ENCODE peak calls at places on chromosomes 3 and 15, in four cellular contexts. F is K562, E is breast epithelium, N is tibial artery. G is an unnamed sample.
A peak's percentile ranks its signal among the peaks of the same experiment; 100 is the strongest.

GRCh38 chr3:122603056-122603455 is 25.6 kb downstream of the PARP15 start:
- DNase-seq in F (no peak), E (no peak), N (no peak), G (no peak)

GRCh38 chr3:108051005-108051404 is 39.8 kb downstream of the CD47 start:
- DNase-seq in F (no peak), E (no peak), N (no peak), G (no peak)

GRCh38 chr3:171745577-171746319 is 64.5 kb downstream of the PLD1 start:
- DNase-seq in F (no peak), E (no peak), N (no peak), G (no peak)

GRCh38 chr3:106965286-106965685 is 412.0 kb upstream of the CCDC54 start:
- DNase-seq in F (no peak), E (no peak), N (no peak), G (no peak)

GRCh38 chr15:38758001-38758400 is 193.4 kb upstream of the RASGRP1 start:
- DNase-seq in F (no peak), E (no peak), N (no peak), G (no peak)

GRCh38 chr3:49164983-49165720 is 979 bp downstream of the CCDC71 start:
- DNase-seq in F (peak; percentile 28), E (no peak), N (no peak), G (no peak)

GRCh38 chr15:100733786-100734185 is 131.4 kb downstream of the ASB7 start:
- DNase-seq in F (no peak), E (no peak), N (no peak), G (no peak)

GRCh38 chr3:64214002-64214696 is 11.1 kb downstream of the PRICKLE2 start:
- DNase-seq in F (no peak), E (peak; percentile 57), N (peak; percentile 85), G (peak; percentile 80)

GRCh38 chr15:69996842-69997478 is 100.8 kb downstream of the TLE3 start:
- DNase-seq in F (no peak), E (peak; percentile 57), N (no peak), G (no peak)

GRCh38 chr3:69392850-69393249 is 7.0 kb upstream of the FRMD4B start:
- DNase-seq in F (no peak), E (no peak), N (no peak), G (no peak)

GRCh38 chr15:94231728-94232086 is 346 bp downstream of the MCTP2 start:
- DNase-seq in F (no peak), E (no peak), N (no peak), G (no peak)

GRCh38 chr3:42674151-42674550 is 11.2 kb upstream of the KLHL40 start:
- DNase-seq in F (no peak), E (no peak), N (no peak), G (no peak)

GRCh38 chr3:193828477-193828876 is 235.5 kb downstream of the OPA1 start:
- DNase-seq in F (no peak), E (peak; percentile 69), N (no peak), G (no peak)

GRCh38 chr3:173403376-173403775 is 5.8 kb downstream of the NLGN1 start:
- DNase-seq in F (no peak), E (no peak), N (no peak), G (no peak)

GRCh38 chr15:90691982-90692773 is 25.0 kb upstream of the BLM start:
- DNase-seq in F (no peak), E (no peak), N (no peak), G (no peak)

GRCh38 chr15:61186905-61187865 is 41.9 kb downstream of the RORA start:
- DNase-seq in F (no peak), E (no peak), N (no peak), G (peak; percentile 63)

GRCh38 chr15:67329984-67330733 is 75.6 kb downstream of the IQCH start:
- DNase-seq in F (no peak), E (no peak), N (no peak), G (no peak)

GRCh38 chr3:165523801-165524200 is 313.4 kb downstream of the BCHE start:
- DNase-seq in F (no peak), E (no peak), N (no peak), G (no peak)

GRCh38 chr3:195007794-195008193 is 263.2 kb downstream of the XXYLT1 start:
- DNase-seq in F (no peak), E (no peak), N (no peak), G (no peak)

GRCh38 chr15:38745136-38745535 is 180.5 kb upstream of the RASGRP1 start:
- DNase-seq in F (no peak), E (no peak), N (no peak), G (no peak)

GRCh38 chr3:134817297-134817696 is 22.2 kb downstream of the EPHB1 start:
- DNase-seq in F (no peak), E (no peak), N (no peak), G (no peak)

GRCh38 chr15:63491116-63491817 is 13.1 kb upstream of the USP3 start:
- DNase-seq in F (no peak), E (no peak), N (no peak), G (no peak)

GRCh38 chr15:63490345-63491034 is 13.9 kb upstream of the USP3 start:
- DNase-seq in F (no peak), E (no peak), N (no peak), G (no peak)

GRCh38 chr15:63489352-63489751 is 15.0 kb upstream of the USP3 start:
- DNase-seq in F (no peak), E (no peak), N (no peak), G (no peak)

GRCh38 chr15:63487076-63487757 is 17.2 kb upstream of the USP3 start:
- DNase-seq in F (peak; percentile 89), E (peak; percentile 90), N (peak; percentile 93), G (peak; percentile 88)

GRCh38 chr15:63488432-63488910 is 15.9 kb upstream of the USP3 start:
- DNase-seq in F (no peak), E (no peak), N (no peak), G (no peak)
- H3K4me1 ChIP-seq in F (peaks cover 4% of the 10 kb centered on the region), E (no peaks in the 10 kb centered on the region), N (no peaks in the 10 kb centered on the region), G (no peaks in the 10 kb centered on the region)

DNA sequence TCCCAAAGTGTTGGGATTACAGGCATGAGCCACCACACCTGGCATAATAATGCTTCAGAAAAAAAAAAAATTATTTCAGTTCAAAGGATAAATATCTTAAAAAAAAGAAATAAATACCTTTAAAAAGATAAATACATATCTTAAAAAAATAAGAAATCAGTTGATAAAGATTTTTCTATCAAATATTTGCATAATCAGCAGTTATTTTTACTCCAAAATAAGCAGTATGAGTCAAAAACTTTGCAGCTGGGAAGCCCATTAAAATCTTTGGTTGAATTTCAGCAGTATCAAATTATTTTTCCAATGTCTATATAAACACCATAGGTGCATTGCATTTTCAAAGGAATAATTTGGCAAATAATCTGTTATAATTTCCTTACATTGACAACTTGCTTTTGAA is 202.5 kb downstream of the KBTBD8 start:
- DNase-seq in F (no peak), E (no peak), N (no peak), G (no peak)
- H3K4me1 ChIP-seq in F (no peaks in the 10 kb centered on the region), E (no peaks in the 10 kb centered on the region), N (no peaks in the 10 kb centered on the region), G (no peaks in the 10 kb centered on the region)

GRCh38 chr15:31342381-31342780 is 15.7 kb downstream of the KLF13 start:
- DNase-seq in F (no peak), E (no peak), N (no peak), G (no peak)

GRCh38 chr15:31344266-31344665 is 17.6 kb downstream of the KLF13 start:
- DNase-seq in F (no peak), E (no peak), N (no peak), G (no peak)

GRCh38 chr15:31341501-31342195 is 15.0 kb downstream of the KLF13 start:
- DNase-seq in F (no peak), E (no peak), N (no peak), G (no peak)

GRCh38 chr15:31343831-31344230 is 17.2 kb downstream of the KLF13 start:
- DNase-seq in F (no peak), E (no peak), N (no peak), G (no peak)

GRCh38 chr15:31342781-31343626 is 16.4 kb downstream of the KLF13 start:
- DNase-seq in F (no peak), E (no peak), N (no peak), G (no peak)
- H3K4me1 ChIP-seq in F (peaks cover 40% of the 10 kb centered on the region), E (peaks cover 25% of the 10 kb centered on the region), N (peaks cover 87% of the 10 kb centered on the region), G (peaks cover 36% of the 10 kb centered on the region)

GRCh38 chr15:40108061-40108854 is 421 bp downstream of the BMF start:
- DNase-seq in F (no peak), E (peak; percentile 59), N (peak; percentile 94), G (peak; percentile 81)

GRCh38 chr15:40106203-40107161 is 2.2 kb downstream of the BMF start:
- DNase-seq in F (peak; percentile 87), E (peak; percentile 77), N (peak; percentile 83), G (peak; percentile 81)

GRCh38 chr15:40111888-40112287 is 3.2 kb upstream of the BMF start:
- DNase-seq in F (no peak), E (no peak), N (no peak), G (no peak)

GRCh38 chr15:40110866-40111550 is 2.3 kb upstream of the BMF start:
- DNase-seq in F (no peak), E (no peak), N (no peak), G (no peak)

GRCh38 chr15:40108855-40109735 is at the start of gene BMF:
- DNase-seq in F (peak; percentile 97), E (peak; percentile 100), N (peak; percentile 100), G (peak; percentile 100)
- H3K4me1 ChIP-seq in F (peaks cover 40% of the 10 kb centered on the region), E (peaks cover 5% of the 10 kb centered on the region), N (peaks cover 39% of the 10 kb centered on the region), G (peaks cover 11% of the 10 kb centered on the region)

G was measured in uterus.